ENCODE peak calls at places on chromosomes 4 and X, in four cellular contexts. K is IMR-90, G is mesenchymal stem cell, P is H1. W is an unnamed sample.

GRCh38 chrX:22300130-22300529 is 27.4 kb downstream of the CBLL2 start:
- DNase-seq in K (peak; percentile 67), G (peak; percentile 70), P (no peak), W (no peak)

GRCh38 chr4:145820407-145820806 is 118.2 kb downstream of the ZNF827 start:
- DNase-seq in K (peak; percentile 40), G (no peak), P (no peak), W (no peak)

GRCh38 chr4:114036426-114036825 is 57.0 kb upstream of the ARSJ start:
- DNase-seq in K (no peak), G (no peak), P (no peak), W (no peak)

GRCh38 chrX:107818900-107819521 is 6.7 kb upstream of the MID2 start:
- DNase-seq in K (no peak), G (no peak), P (no peak), W (no peak)

GRCh38 chr4:129474698-129475097 is 378.7 kb downstream of the C4orf33 start:
- DNase-seq in K (no peak), G (no peak), P (no peak), W (no peak)

GRCh38 chr4:87896020-87896621 is 63.4 kb downstream of the MEPE start:
- DNase-seq in K (peak; percentile 3), G (peak; percentile 83), P (no peak), W (no peak)

GRCh38 chr4:155008389-155008788 is 200.0 kb upstream of the NPY2R start:
- DNase-seq in K (no peak), G (no peak), P (no peak), W (no peak)

GRCh38 chr4:109295081-109295480 is 7.4 kb downstream of the COL25A1 start:
- DNase-seq in K (no peak), G (no peak), P (no peak), W (no peak)

GRCh38 chr4:9989918-9990635 is 31.2 kb downstream of the SLC2A9 start:
- DNase-seq in K (no peak), G (no peak), P (no peak), W (no peak)

GRCh38 chr4:13612569-13612968 is 15.0 kb downstream of the BOD1L1 start:
- DNase-seq in K (no peak), G (peak; percentile 50), P (no peak), W (no peak)

GRCh38 chr4:13616597-13616996 is 10.9 kb downstream of the BOD1L1 start:
- DNase-seq in K (no peak), G (no peak), P (no peak), W (no peak)

GRCh38 chr4:13615162-13615561 is 12.4 kb downstream of the BOD1L1 start:
- DNase-seq in K (no peak), G (no peak), P (no peak), W (no peak)

GRCh38 chr4:13617801-13618200 is 9.7 kb downstream of the BOD1L1 start:
- DNase-seq in K (no peak), G (no peak), P (no peak), W (no peak)

GRCh38 chr4:13618212-13618806 is 9.2 kb downstream of the BOD1L1 start:
- DNase-seq in K (no peak), G (no peak), P (no peak), W (no peak)
- H3K36me3 ChIP-seq in K (peaks cover 23% of the 10 kb centered on the region), G (peaks cover 65% of the 10 kb centered on the region), P (peaks cover 10% of the 10 kb centered on the region), W (peaks cover 70% of the 10 kb centered on the region)

DNA sequence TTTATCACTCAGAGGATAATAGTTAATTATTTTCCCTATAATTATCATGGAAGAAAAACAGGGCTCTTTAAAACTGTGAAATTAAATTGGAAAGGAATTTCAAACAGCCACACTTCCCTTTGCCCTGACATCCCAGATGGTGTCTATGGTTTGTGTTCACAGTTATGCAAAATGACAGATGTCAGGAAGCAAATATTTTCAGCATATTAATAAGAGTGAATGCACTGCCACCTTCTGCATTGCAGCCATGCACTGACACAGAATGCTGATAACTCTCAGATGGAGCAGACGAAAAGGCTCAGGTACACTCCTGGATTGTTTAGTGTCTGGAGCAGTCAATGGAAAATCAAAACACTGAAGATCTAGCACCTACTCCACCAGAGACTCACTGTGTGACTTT is 57.6 kb downstream of the RWDD4 start:
- DNase-seq in K (no peak), G (no peak), P (no peak), W (no peak)
- H4K8ac ChIP-seq in K (no peak overlapping the region), G (no peak overlapping the region), P (no peak overlapping the region), W (no peak overlapping the region)

DNA sequence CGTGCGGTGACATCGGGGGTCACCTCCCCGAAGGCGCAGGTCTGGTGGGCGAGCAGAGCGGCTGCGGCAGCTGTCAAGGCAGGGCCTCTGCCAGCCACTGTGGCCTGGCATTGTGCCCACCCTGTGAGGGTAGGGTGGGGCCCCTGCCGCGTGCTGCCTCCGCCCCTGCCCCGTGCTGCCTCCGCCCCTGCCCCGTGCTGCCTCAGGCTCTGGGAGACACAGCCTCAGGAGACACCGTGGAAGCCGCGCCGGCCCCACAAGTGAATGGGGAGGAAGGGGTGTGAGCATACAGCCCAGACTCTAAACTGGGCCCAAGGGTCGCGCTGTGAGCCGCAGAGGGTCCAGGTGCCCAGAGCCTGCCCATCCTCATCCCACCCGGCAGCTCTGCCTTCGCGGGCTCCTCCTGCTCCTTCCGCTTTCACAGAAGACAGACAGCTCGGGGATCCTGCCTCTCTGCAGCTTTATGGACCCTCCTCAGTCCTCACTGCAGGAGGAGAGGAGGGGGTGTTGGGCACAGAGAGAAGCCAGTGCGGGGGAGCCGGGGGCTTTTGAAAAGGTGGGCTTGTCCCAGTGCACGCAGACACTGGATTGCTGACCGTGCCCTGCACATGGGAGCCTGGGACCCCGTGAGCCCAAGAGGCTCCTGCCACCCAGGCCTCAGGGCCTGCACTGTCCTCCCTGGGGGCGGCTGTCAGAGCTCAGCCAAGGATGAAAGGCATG is 27.4 kb downstream of the PCGF3 start:
- DNase-seq in K (no peak), G (no peak), P (no peak), W (no peak)
- H3K36me3 ChIP-seq in K (peaks cover 54% of the 10 kb centered on the region), G (peaks cover 65% of the 10 kb centered on the region), P (peaks cover 33% of the 10 kb centered on the region), W (peaks cover 84% of the 10 kb centered on the region)

DNA sequence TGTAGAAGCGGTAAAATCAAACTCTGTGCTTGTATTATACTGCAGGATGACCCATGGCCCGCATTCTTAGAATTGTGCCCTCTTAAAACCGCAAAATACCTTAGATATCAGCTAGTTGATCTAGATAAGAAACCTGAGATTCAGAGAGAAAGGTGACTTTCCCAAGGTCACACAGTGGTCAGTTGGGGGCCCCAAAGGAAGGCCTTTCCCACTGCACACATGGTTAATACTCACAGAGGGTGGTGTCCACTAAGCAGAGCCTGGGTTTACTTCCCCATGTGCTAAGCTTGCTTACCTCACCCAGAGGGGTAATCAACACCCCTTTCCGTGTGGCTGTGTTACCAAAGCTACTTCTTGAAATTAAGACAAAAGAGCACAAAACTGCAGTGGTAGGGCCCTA is 66.3 kb downstream of the RBM47 start:
- DNase-seq in K (no peak), G (no peak), P (no peak), W (no peak)
- H4K8ac ChIP-seq in K (no peak overlapping the region), G (no peak overlapping the region), P (no peak overlapping the region), W (no peak overlapping the region)

GRCh38 chr4:3112241-3112978 is 37.9 kb downstream of the HTT start:
- DNase-seq in K (no peak), G (peak; percentile 82), P (no peak), W (no peak)

GRCh38 chr4:3111461-3111860 is 37.0 kb downstream of the HTT start:
- DNase-seq in K (peak; percentile 82), G (peak; percentile 92), P (no peak), W (no peak)

GRCh38 chr4:3108211-3108610 is 33.7 kb downstream of the HTT start:
- DNase-seq in K (peak; percentile 37), G (peak; percentile 72), P (no peak), W (no peak)

GRCh38 chr4:3107271-3108185 is 33.0 kb downstream of the HTT start:
- DNase-seq in K (no peak), G (peak; percentile 62), P (no peak), W (no peak)

DNA sequence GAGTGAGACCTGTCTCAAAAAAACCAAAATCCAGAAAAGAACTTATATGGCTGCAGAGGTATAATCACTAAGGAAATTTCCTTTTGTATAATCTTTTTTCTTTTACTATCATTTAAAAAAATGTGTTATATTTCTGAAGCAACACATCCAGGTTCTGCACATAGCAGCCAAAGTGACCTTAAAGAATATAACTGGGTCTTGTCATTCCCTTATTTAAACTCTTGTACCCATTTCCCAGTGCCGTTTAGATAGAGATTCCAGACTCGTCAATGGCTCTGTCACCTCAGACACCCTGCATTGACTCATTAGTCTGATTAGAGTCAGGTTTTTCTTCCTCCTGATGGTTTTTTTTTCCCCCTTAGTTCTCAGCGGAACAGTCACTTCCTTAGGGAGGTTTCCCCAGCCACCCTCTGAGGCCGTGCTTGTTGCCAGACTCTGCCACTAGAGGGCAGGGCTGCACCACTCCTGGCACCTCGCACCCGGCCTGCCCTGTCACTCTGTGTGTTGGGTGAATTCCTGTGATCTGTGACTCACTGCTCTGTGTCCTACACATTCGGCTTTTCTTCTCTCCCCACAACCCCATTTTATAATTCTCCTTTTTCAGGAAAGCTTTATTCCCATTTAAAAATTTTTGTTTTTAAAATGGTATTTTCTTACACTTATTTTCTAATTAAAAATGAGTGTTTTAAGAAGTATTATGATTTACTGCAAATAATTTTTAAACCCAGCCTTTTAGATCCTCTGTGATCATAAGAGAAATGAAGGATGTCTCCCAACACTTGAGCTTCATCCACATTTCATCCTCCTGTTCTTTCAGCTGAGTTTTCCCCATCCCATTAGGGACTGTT is 32.1 kb downstream of the HTT start:
- DNase-seq in K (peak; percentile 89), G (peak; percentile 92), P (peak; percentile 96), W (peak; percentile 74)
- H3K36me3 ChIP-seq in K (peaks cover 20% of the 10 kb centered on the region), G (peaks cover 45% of the 10 kb centered on the region), P (peaks cover 19% of the 10 kb centered on the region), W (peaks cover 25% of the 10 kb centered on the region)

GRCh38 chrX:9867753-9868152 is 81.5 kb downstream of the SHROOM2 start:
- DNase-seq in K (peak; percentile 62), G (no peak), P (no peak), W (no peak)

GRCh38 chrX:9866633-9867032 is 80.4 kb downstream of the SHROOM2 start:
- DNase-seq in K (no peak), G (peak; percentile 47), P (no peak), W (no peak)

GRCh38 chrX:9867214-9867613 is 81.0 kb downstream of the SHROOM2 start:
- DNase-seq in K (no peak), G (no peak), P (no peak), W (no peak)

GRCh38 chrX:9864011-9864410 is 77.8 kb downstream of the SHROOM2 start:
- DNase-seq in K (no peak), G (no peak), P (no peak), W (no peak)

GRCh38 chrX:9865804-9866471 is 79.7 kb downstream of the SHROOM2 start:
- DNase-seq in K (peak; percentile 61), G (peak; percentile 71), P (no peak), W (no peak)
- H4K8ac ChIP-seq in K (no peak overlapping the region), G (no peak overlapping the region), P (no peak overlapping the region), W (no peak overlapping the region)